ENCODE peak calls at places on chromosome 21, in four cellular contexts. Y is mesendoderm, W is spleen, M is transverse colon. H is an unnamed sample.

GRCh38 chr21:40752125-40752524 is 94.8 kb downstream of the DSCAM start:
- DNase-seq in Y (peak), W (no peak), M (no peak), H (no peak)

GRCh38 chr21:16309250-16309971 is 579.6 kb downstream of the USP25 start:
- DNase-seq in Y (peak), W (no peak), M (no peak), H (no peak)

GRCh38 chr21:21200103-21200938 is 202.1 kb downstream of the NCAM2 start:
- DNase-seq in Y (peak), W (no peak), M (peak), H (no peak)

GRCh38 chr21:27418338-27418737 is 451.4 kb upstream of the ADAMTS5 start:
- DNase-seq in Y (no peak), W (no peak), M (no peak), H (no peak)

GRCh38 chr21:27700974-27701614 is 734.2 kb upstream of the ADAMTS5 start:
- DNase-seq in Y (peak), W (peak), M (peak), H (peak)

GRCh38 chr21:46122241-46122671 is 24.3 kb downstream of the COL6A2 start:
- DNase-seq in Y (no peak), W (peak), M (peak), H (peak)

GRCh38 chr21:32480381-32480780 is 67.9 kb downstream of the EVA1C start:
- DNase-seq in Y (no peak), W (no peak), M (no peak), H (no peak)

GRCh38 chr21:34008618-34009017 is 64.8 kb upstream of the MRPS6 start:
- DNase-seq in Y (no peak), W (no peak), M (no peak), H (no peak)

GRCh38 chr21:34351786-34352241 is 12.0 kb upstream of the KCNE2 start:
- DNase-seq in Y (peak), W (no peak), M (peak), H (peak)

GRCh38 chr21:44926364-44927101 is 5.8 kb upstream of the ITGB2 start:
- DNase-seq in Y (no peak), W (peak), M (no peak), H (no peak)

GRCh38 chr21:36005018-36005417 is 55.3 kb downstream of the SETD4 start:
- DNase-seq in Y (no peak), W (no peak), M (peak), H (peak)

GRCh38 chr21:20783611-20784010 is 214.6 kb upstream of the NCAM2 start:
- DNase-seq in Y (no peak), W (no peak), M (no peak), H (no peak)

GRCh38 chr21:34775793-34776192 is 107.0 kb downstream of the CLIC6 start:
- DNase-seq in Y (peak), W (no peak), M (no peak), H (no peak)

GRCh38 chr21:37855568-37856391 is 60.5 kb downstream of the KCNJ6 start:
- DNase-seq in Y (no peak), W (no peak), M (no peak), H (no peak)

GRCh38 chr21:16040601-16041000 is 310.8 kb downstream of the USP25 start:
- DNase-seq in Y (peak), W (no peak), M (no peak), H (no peak)

GRCh38 chr21:32909393-32909792 is 116.3 kb upstream of the OLIG2 start:
- DNase-seq in Y (no peak), W (no peak), M (no peak), H (no peak)

GRCh38 chr21:18318156-18318555 is 73.5 kb downstream of the CHODL start:
- DNase-seq in Y (no peak), W (no peak), M (no peak), H (no peak)